ENCODE peak calls at places on chromosomes 3 and 15, in six cellular contexts. N, Y, H, L, K and Z are unnamed samples.
A peak's percentile ranks its signal among the peaks of the same experiment; 100 is the strongest.

GRCh38 chr3:184291044-184291737 is 7.8 kb upstream of the PSMD2 start:
- DNase-seq in N (no peak), Y (no peak), L (no peak), H (no peak), K (no peak), Z (no peak)

GRCh38 chr3:31960793-31961431 is 20.1 kb downstream of the OSBPL10 start:
- DNase-seq in K (no peak), Y (no peak), H (peak; percentile 76), N (no peak), L (peak; percentile 76), Z (no peak)

GRCh38 chr15:70099167-70099965 is 1.6 kb upstream of the TLE3 start:
- DNase-seq in K (peak; percentile 100), Y (peak; percentile 100), N (peak; percentile 100), H (peak; percentile 98), L (peak; percentile 99), Z (peak; percentile 100)

GRCh38 chr3:121232309-121233225 is 313.2 kb downstream of the POLQ start:
- DNase-seq in Y (no peak), N (no peak), H (no peak), L (no peak), K (no peak), Z (no peak)

GRCh38 chr3:194023501-194024280 is 112.3 kb upstream of the HES1 start:
- DNase-seq in N (no peak), K (no peak), L (no peak), Y (no peak), H (no peak), Z (no peak)

GRCh38 chr15:77632760-77633133 is at the start of gene LINGO1:
- DNase-seq in N (no peak), L (no peak), K (no peak), H (no peak), Y (no peak), Z (no peak)

GRCh38 chr3:16419640-16420039 is 93.9 kb downstream of the RFTN1 start:
- DNase-seq in K (no peak), N (no peak), H (peak; percentile 45), L (no peak), Y (no peak), Z (no peak)

GRCh38 chr3:153980252-153980590 is 141.0 kb upstream of the ARHGEF26 start:
- DNase-seq in K (no peak), Y (no peak), H (no peak), N (no peak), L (no peak), Z (no peak)

GRCh38 chr3:77513541-77513940 is 473.6 kb downstream of the ROBO2 start:
- DNase-seq in L (no peak), K (no peak), N (no peak), H (peak; percentile 37), Y (no peak), Z (no peak)

GRCh38 chr3:127049390-127049789 is 66.5 kb downstream of the PLXNA1 start:
- DNase-seq in Y (no peak), N (no peak), H (no peak), L (no peak), K (no peak), Z (no peak)

GRCh38 chr3:43073836-43074220 is 32.1 kb downstream of the POMGNT2 start:
- DNase-seq in L (no peak), Y (no peak), H (no peak), K (no peak), N (no peak), Z (no peak)

GRCh38 chr3:128198313-128198712 is 45.0 kb downstream of the EEFSEC start:
- DNase-seq in Y (no peak), N (no peak), H (no peak), L (no peak), K (no peak), Z (no peak)

GRCh38 chr15:93001881-93002280 is 87.1 kb downstream of the RGMA start:
- DNase-seq in Y (no peak), L (no peak), N (no peak), H (no peak), K (no peak), Z (no peak)

GRCh38 chr15:60408438-60409105 is 10.8 kb upstream of the ANXA2 start:
- DNase-seq in L (no peak), K (no peak), Y (no peak), H (peak; percentile 86), N (no peak), Z (no peak)

GRCh38 chr3:142595581-142595950 is 627 bp upstream of the PLS1 start:
- DNase-seq in N (no peak), L (peak; percentile 51), H (peak; percentile 90), Y (no peak), K (no peak), Z (no peak)

GRCh38 chr3:8538904-8539303 is 37.3 kb downstream of the LMCD1 start:
- DNase-seq in Y (no peak), N (no peak), H (peak; percentile 72), K (no peak), L (no peak), Z (no peak)

GRCh38 chr15:41944313-41944940 is 27.9 kb downstream of the EHD4 start:
- DNase-seq in H (peak; percentile 98), Y (no peak), N (no peak), K (no peak), L (peak; percentile 82), Z (no peak)

GRCh38 chr3:172217877-172218276 is 178.5 kb downstream of the FNDC3B start:
- DNase-seq in K (no peak), H (peak; percentile 56), Y (no peak), N (no peak), L (peak; percentile 51), Z (no peak)

GRCh38 chr3:128279594-128279880 is 126.3 kb downstream of the EEFSEC start:
- DNase-seq in N (no peak), H (no peak), Y (no peak), K (no peak), L (no peak), Z (no peak)

GRCh38 chr15:86036243-86036642 is 43.4 kb upstream of the AGBL1 start:
- DNase-seq in Y (no peak), K (no peak), L (no peak), N (no peak), H (no peak), Z (no peak)

GRCh38 chr3:81437683-81438082 is 323.8 kb downstream of the GBE1 start:
- DNase-seq in Y (no peak), N (no peak), H (no peak), K (no peak), L (no peak), Z (no peak)

GRCh38 chr3:10459954-10460754 is 45.2 kb downstream of the ATP2B2 start:
- DNase-seq in Y (no peak), L (peak; percentile 91), K (peak; percentile 28), N (peak; percentile 90), H (peak; percentile 65), Z (peak; percentile 83)

GRCh38 chr3:71785594-71786472 is 885 bp upstream of the PROK2 start:
- DNase-seq in L (no peak), H (no peak), K (no peak), Y (no peak), N (no peak), Z (no peak)

GRCh38 chr3:184235381-184236032 is 6.1 kb downstream of the VWA5B2 start:
- DNase-seq in Y (no peak), H (no peak), K (no peak), N (no peak), L (no peak), Z (no peak)

GRCh38 chr3:190073264-190073663 is 47.4 kb downstream of the P3H2 start:
- DNase-seq in N (no peak), K (no peak), L (no peak), H (no peak), Y (peak; percentile 19), Z (no peak)

GRCh38 chr3:156189927-156190326 is 69.5 kb downstream of the KCNAB1 start:
- DNase-seq in L (no peak), H (no peak), K (no peak), N (no peak), Y (no peak), Z (no peak)

GRCh38 chr3:72439321-72440183 is 408.7 kb downstream of the SHQ1 start:
- DNase-seq in K (no peak), H (no peak), L (peak; percentile 9), N (no peak), Y (no peak), Z (no peak)

GRCh38 chr15:74800559-74801094 is 12.0 kb upstream of the LMAN1L start:
- DNase-seq in H (no peak), L (no peak), Y (no peak), N (no peak), K (no peak), Z (no peak)

GRCh38 chr15:75368689-75369239 is 357 bp upstream of the MAN2C1 start:
- DNase-seq in K (no peak), H (peak; percentile 18), L (no peak), N (no peak), Y (no peak), Z (peak; percentile 40)

GRCh38 chr3:11350374-11350773 is 78.2 kb downstream of the ATG7 start:
- DNase-seq in K (no peak), H (peak; percentile 31), Y (no peak), N (no peak), L (no peak), Z (no peak)

GRCh38 chr3:184652465-184652864 is 59.4 kb downstream of the MAGEF1 start:
- DNase-seq in Y (no peak), H (no peak), L (no peak), N (no peak), K (no peak), Z (no peak)